ENCODE peak calls at places on chromosomes 1 and 21, in five cellular contexts. One of them, this sample, is unnamed.

GRCh38 chr1:97654866-97655265 is 266.0 kb downstream of the DPYD start:
- DNase-seq in aorta: no peak
- DNase-seq in sciatic nerve: no peak
- DNase-seq in T follicular helper cell: no peak
- DNase-seq in stimulated activated naive CD8-positive, alpha-beta T cell treated with anti-CD3 and anti-CD28 coated beads, Interleukin-15, amount 100 ng/mL, for 72 hours: no peak
- DNase-seq in this sample: no peak

GRCh38 chr21:46371204-46372013 is 47.5 kb downstream of the PCNT start:
- DNase-seq in sciatic nerve: no peak
- DNase-seq in aorta: no peak
- DNase-seq in T follicular helper cell: no peak
- DNase-seq in stimulated activated naive CD8-positive, alpha-beta T cell treated with anti-CD3 and anti-CD28 coated beads, Interleukin-15, amount 100 ng/mL, for 72 hours: no peak
- DNase-seq in this sample: no peak

GRCh38 chr1:21626921-21627339 is 42.2 kb downstream of the RAP1GAP start:
- DNase-seq in T follicular helper cell: no peak
- DNase-seq in aorta: no peak
- DNase-seq in stimulated activated naive CD8-positive, alpha-beta T cell treated with anti-CD3 and anti-CD28 coated beads, Interleukin-15, amount 100 ng/mL, for 72 hours: no peak
- DNase-seq in sciatic nerve: no peak
- DNase-seq in this sample: no peak

GRCh38 chr1:24149854-24150227 is 6.9 kb upstream of the IL22RA1 start:
- DNase-seq in T follicular helper cell: no peak
- DNase-seq in stimulated activated naive CD8-positive, alpha-beta T cell treated with anti-CD3 and anti-CD28 coated beads, Interleukin-15, amount 100 ng/mL, for 72 hours: peak; percentile 21
- DNase-seq in aorta: no peak
- DNase-seq in sciatic nerve: no peak
- DNase-seq in this sample: peak; percentile 81

GRCh38 chr1:172449585-172450523 is 6.0 kb upstream of the PIGC start:
- DNase-seq in T follicular helper cell: no peak
- DNase-seq in stimulated activated naive CD8-positive, alpha-beta T cell treated with anti-CD3 and anti-CD28 coated beads, Interleukin-15, amount 100 ng/mL, for 72 hours: peak; percentile 34
- DNase-seq in sciatic nerve: peak; percentile 71
- DNase-seq in aorta: peak; percentile 68
- DNase-seq in this sample: peak; percentile 75

GRCh38 chr1:198892065-198892464 is 253.2 kb downstream of the PTPRC start:
- DNase-seq in T follicular helper cell: no peak
- DNase-seq in stimulated activated naive CD8-positive, alpha-beta T cell treated with anti-CD3 and anti-CD28 coated beads, Interleukin-15, amount 100 ng/mL, for 72 hours: no peak
- DNase-seq in aorta: no peak
- DNase-seq in sciatic nerve: no peak
- DNase-seq in this sample: peak; percentile 54

GRCh38 chr21:14120091-14120734 is 90.5 kb downstream of the LIPI start:
- DNase-seq in aorta: no peak
- DNase-seq in T follicular helper cell: no peak
- DNase-seq in sciatic nerve: no peak
- DNase-seq in stimulated activated naive CD8-positive, alpha-beta T cell treated with anti-CD3 and anti-CD28 coated beads, Interleukin-15, amount 100 ng/mL, for 72 hours: peak; percentile 59
- DNase-seq in this sample: no peak

GRCh38 chr21:44067011-44067839 is 40.0 kb upstream of the PWP2 start:
- DNase-seq in stimulated activated naive CD8-positive, alpha-beta T cell treated with anti-CD3 and anti-CD28 coated beads, Interleukin-15, amount 100 ng/mL, for 72 hours: no peak
- DNase-seq in sciatic nerve: no peak
- DNase-seq in T follicular helper cell: no peak
- DNase-seq in aorta: no peak
- DNase-seq in this sample: no peak

GRCh38 chr1:64984737-64985136 is 18.4 kb upstream of the JAK1 start:
- DNase-seq in aorta: no peak
- DNase-seq in stimulated activated naive CD8-positive, alpha-beta T cell treated with anti-CD3 and anti-CD28 coated beads, Interleukin-15, amount 100 ng/mL, for 72 hours: no peak
- DNase-seq in sciatic nerve: no peak
- DNase-seq in T follicular helper cell: no peak
- DNase-seq in this sample: no peak

GRCh38 chr21:35635261-35635660 is 425.1 kb downstream of the SETD4 start:
- DNase-seq in aorta: no peak
- DNase-seq in stimulated activated naive CD8-positive, alpha-beta T cell treated with anti-CD3 and anti-CD28 coated beads, Interleukin-15, amount 100 ng/mL, for 72 hours: no peak
- DNase-seq in T follicular helper cell: no peak
- DNase-seq in sciatic nerve: no peak
- DNase-seq in this sample: peak; percentile 88

GRCh38 chr21:26471116-26471505 is 102.0 kb downstream of the CYYR1 start:
- DNase-seq in aorta: no peak
- DNase-seq in T follicular helper cell: no peak
- DNase-seq in sciatic nerve: no peak
- DNase-seq in stimulated activated naive CD8-positive, alpha-beta T cell treated with anti-CD3 and anti-CD28 coated beads, Interleukin-15, amount 100 ng/mL, for 72 hours: no peak
- DNase-seq in this sample: no peak

GRCh38 chr1:244435562-244436205 is 16.0 kb downstream of the ADSS2 start:
- DNase-seq in T follicular helper cell: no peak
- DNase-seq in aorta: no peak
- DNase-seq in stimulated activated naive CD8-positive, alpha-beta T cell treated with anti-CD3 and anti-CD28 coated beads, Interleukin-15, amount 100 ng/mL, for 72 hours: no peak
- DNase-seq in sciatic nerve: no peak
- DNase-seq in this sample: peak; percentile 55

GRCh38 chr1:220113136-220113695 is 19.3 kb downstream of the IARS2 start:
- DNase-seq in stimulated activated naive CD8-positive, alpha-beta T cell treated with anti-CD3 and anti-CD28 coated beads, Interleukin-15, amount 100 ng/mL, for 72 hours: no peak
- DNase-seq in aorta: no peak
- DNase-seq in sciatic nerve: no peak
- DNase-seq in T follicular helper cell: no peak
- DNase-seq in this sample: peak; percentile 48

GRCh38 chr1:8747879-8748825 is 69.3 kb downstream of the RERE start:
- DNase-seq in stimulated activated naive CD8-positive, alpha-beta T cell treated with anti-CD3 and anti-CD28 coated beads, Interleukin-15, amount 100 ng/mL, for 72 hours: no peak
- DNase-seq in aorta: no peak
- DNase-seq in T follicular helper cell: no peak
- DNase-seq in sciatic nerve: no peak
- DNase-seq in this sample: no peak

GRCh38 chr1:216932424-216932823 is 209.2 kb upstream of the ESRRG start:
- DNase-seq in T follicular helper cell: no peak
- DNase-seq in aorta: no peak
- DNase-seq in sciatic nerve: no peak
- DNase-seq in stimulated activated naive CD8-positive, alpha-beta T cell treated with anti-CD3 and anti-CD28 coated beads, Interleukin-15, amount 100 ng/mL, for 72 hours: no peak
- DNase-seq in this sample: no peak

GRCh38 chr1:111208921-111209320 is 8.5 kb upstream of the DENND2D start:
- DNase-seq in stimulated activated naive CD8-positive, alpha-beta T cell treated with anti-CD3 and anti-CD28 coated beads, Interleukin-15, amount 100 ng/mL, for 72 hours: no peak
- DNase-seq in sciatic nerve: no peak
- DNase-seq in T follicular helper cell: no peak
- DNase-seq in aorta: no peak
- DNase-seq in this sample: no peak

GRCh38 chr1:97906567-97907228 is 14.1 kb downstream of the DPYD start:
- DNase-seq in stimulated activated naive CD8-positive, alpha-beta T cell treated with anti-CD3 and anti-CD28 coated beads, Interleukin-15, amount 100 ng/mL, for 72 hours: no peak
- DNase-seq in T follicular helper cell: no peak
- DNase-seq in sciatic nerve: no peak
- DNase-seq in aorta: peak; percentile 64
- DNase-seq in this sample: peak; percentile 97

GRCh38 chr1:39896909-39897685 is 4.6 kb downstream of the MYCL start:
- DNase-seq in sciatic nerve: no peak
- DNase-seq in stimulated activated naive CD8-positive, alpha-beta T cell treated with anti-CD3 and anti-CD28 coated beads, Interleukin-15, amount 100 ng/mL, for 72 hours: no peak
- DNase-seq in aorta: no peak
- DNase-seq in T follicular helper cell: no peak
- DNase-seq in this sample: peak; percentile 60

GRCh38 chr1:164930833-164931232 is 371.8 kb downstream of the PBX1 start:
- DNase-seq in stimulated activated naive CD8-positive, alpha-beta T cell treated with anti-CD3 and anti-CD28 coated beads, Interleukin-15, amount 100 ng/mL, for 72 hours: no peak
- DNase-seq in T follicular helper cell: no peak
- DNase-seq in sciatic nerve: no peak
- DNase-seq in aorta: no peak
- DNase-seq in this sample: no peak

GRCh38 chr21:39387461-39388037 is 38.7 kb upstream of the HMGN1 start:
- DNase-seq in T follicular helper cell: peak; percentile 91
- DNase-seq in sciatic nerve: peak; percentile 96
- DNase-seq in stimulated activated naive CD8-positive, alpha-beta T cell treated with anti-CD3 and anti-CD28 coated beads, Interleukin-15, amount 100 ng/mL, for 72 hours: peak; percentile 89
- DNase-seq in aorta: peak; percentile 95
- DNase-seq in this sample: peak; percentile 85

GRCh38 chr1:20328201-20328600 is 37.5 kb downstream of the VWA5B1 start:
- DNase-seq in sciatic nerve: no peak
- DNase-seq in T follicular helper cell: no peak
- DNase-seq in stimulated activated naive CD8-positive, alpha-beta T cell treated with anti-CD3 and anti-CD28 coated beads, Interleukin-15, amount 100 ng/mL, for 72 hours: no peak
- DNase-seq in aorta: no peak
- DNase-seq in this sample: no peak

GRCh38 chr1:67941155-67941554 is 107.9 kb upstream of the GNG12 start:
- DNase-seq in aorta: no peak
- DNase-seq in stimulated activated naive CD8-positive, alpha-beta T cell treated with anti-CD3 and anti-CD28 coated beads, Interleukin-15, amount 100 ng/mL, for 72 hours: no peak
- DNase-seq in T follicular helper cell: no peak
- DNase-seq in sciatic nerve: no peak
- DNase-seq in this sample: no peak

GRCh38 chr1:197773856-197774255 is 1.4 kb downstream of the DENND1B start:
- DNase-seq in sciatic nerve: no peak
- DNase-seq in T follicular helper cell: no peak
- DNase-seq in aorta: no peak
- DNase-seq in stimulated activated naive CD8-positive, alpha-beta T cell treated with anti-CD3 and anti-CD28 coated beads, Interleukin-15, amount 100 ng/mL, for 72 hours: no peak
- DNase-seq in this sample: peak; percentile 20

This sample was measured in fibroblast of the aortic adventitia.